ENCODE peak calls at places on chromosomes 7 and 10, in seven cellular contexts. One of them, this sample, is unnamed. For H3K9me3, the result is how much of the 10 kb centered on the place peaks cover.

GRCh38 chr7:134448359-134449229 is 10.3 kb downstream of the AKR1B1 start:
- DNase-seq in K562: peak
- DNase-seq in spleen: no peak
- DNase-seq in SK-N-SH: no peak
- DNase-seq in endothelial cell of umbilical vein: peak
- DNase-seq in breast epithelium: no peak
- DNase-seq in GM12878: no peak
- DNase-seq in this sample: no peak

GRCh38 chr10:125152646-125153368 is 7.6 kb downstream of the CTBP2 start:
- DNase-seq in breast epithelium: no peak
- DNase-seq in endothelial cell of umbilical vein: peak
- DNase-seq in SK-N-SH: no peak
- DNase-seq in K562: no peak
- DNase-seq in GM12878: no peak
- DNase-seq in spleen: no peak
- DNase-seq in this sample: peak

GRCh38 chr10:34252111-34252510 is 563.0 kb downstream of the PARD3 start:
- DNase-seq in endothelial cell of umbilical vein: no peak
- DNase-seq in GM12878: no peak
- DNase-seq in K562: no peak
- DNase-seq in SK-N-SH: no peak
- DNase-seq in spleen: no peak
- DNase-seq in breast epithelium: no peak
- DNase-seq in this sample: no peak

GRCh38 chr10:96833220-96834001 is 1.3 kb downstream of the LCOR start:
- DNase-seq in K562: no peak
- DNase-seq in GM12878: no peak
- DNase-seq in SK-N-SH: peak
- DNase-seq in endothelial cell of umbilical vein: peak
- DNase-seq in spleen: no peak
- DNase-seq in breast epithelium: no peak
- DNase-seq in this sample: peak

GRCh38 chr7:156106107-156106426 is 293.8 kb upstream of the SHH start:
- DNase-seq in spleen: no peak
- DNase-seq in GM12878: no peak
- DNase-seq in K562: no peak
- DNase-seq in SK-N-SH: no peak
- DNase-seq in breast epithelium: no peak
- DNase-seq in endothelial cell of umbilical vein: no peak
- DNase-seq in this sample: no peak

GRCh38 chr10:35379226-35380137 is 43.2 kb downstream of the CCNY start:
- DNase-seq in breast epithelium: no peak
- DNase-seq in endothelial cell of umbilical vein: peak
- DNase-seq in spleen: peak
- DNase-seq in SK-N-SH: no peak
- DNase-seq in GM12878: peak
- DNase-seq in K562: peak
- DNase-seq in this sample: no peak

GRCh38 chr10:85408388-85408787 is 958.2 kb downstream of the GRID1 start:
- DNase-seq in breast epithelium: no peak
- DNase-seq in spleen: no peak
- DNase-seq in GM12878: no peak
- DNase-seq in SK-N-SH: no peak
- DNase-seq in endothelial cell of umbilical vein: no peak
- DNase-seq in K562: no peak
- DNase-seq in this sample: no peak

GRCh38 chr10:113113241-113113640 is 163.2 kb downstream of the TCF7L2 start:
- DNase-seq in endothelial cell of umbilical vein: no peak
- DNase-seq in breast epithelium: no peak
- DNase-seq in spleen: no peak
- DNase-seq in K562: no peak
- DNase-seq in SK-N-SH: no peak
- DNase-seq in GM12878: no peak
- DNase-seq in this sample: no peak

GRCh38 chr7:134071355-134072331 is 55.5 kb upstream of the LRGUK start:
- DNase-seq in breast epithelium: no peak
- DNase-seq in SK-N-SH: no peak
- DNase-seq in spleen: no peak
- DNase-seq in endothelial cell of umbilical vein: no peak
- DNase-seq in K562: no peak
- DNase-seq in GM12878: peak
- DNase-seq in this sample: no peak

GRCh38 chr7:51700593-51701215 is 384.1 kb upstream of the COBL start:
- DNase-seq in SK-N-SH: no peak
- DNase-seq in breast epithelium: no peak
- DNase-seq in K562: no peak
- DNase-seq in endothelial cell of umbilical vein: no peak
- DNase-seq in GM12878: no peak
- DNase-seq in spleen: no peak
- DNase-seq in this sample: no peak

GRCh38 chr10:11468126-11468742 is 143.2 kb downstream of the USP6NL start:
- DNase-seq in spleen: no peak
- DNase-seq in GM12878: no peak
- DNase-seq in breast epithelium: no peak
- DNase-seq in K562: no peak
- DNase-seq in endothelial cell of umbilical vein: peak
- DNase-seq in SK-N-SH: no peak
- DNase-seq in this sample: no peak

GRCh38 chr7:132932321-132933075 is 149.4 kb downstream of the CHCHD3 start:
- DNase-seq in K562: no peak
- DNase-seq in endothelial cell of umbilical vein: no peak
- DNase-seq in breast epithelium: no peak
- DNase-seq in SK-N-SH: no peak
- DNase-seq in spleen: no peak
- DNase-seq in GM12878: no peak
- DNase-seq in this sample: no peak

GRCh38 chr7:157480651-157481050 is 143.8 kb downstream of the DNAJB6 start:
- DNase-seq in SK-N-SH: no peak
- DNase-seq in breast epithelium: no peak
- DNase-seq in endothelial cell of umbilical vein: no peak
- DNase-seq in GM12878: no peak
- DNase-seq in spleen: peak
- DNase-seq in K562: no peak
- DNase-seq in this sample: no peak

GRCh38 chr7:150479023-150479716 is 28.7 kb downstream of the GIMAP8 start:
- DNase-seq in breast epithelium: no peak
- DNase-seq in endothelial cell of umbilical vein: no peak
- DNase-seq in GM12878: no peak
- DNase-seq in spleen: no peak
- DNase-seq in K562: no peak
- DNase-seq in SK-N-SH: no peak
- DNase-seq in this sample: no peak

GRCh38 chr7:64877714-64878610 is 25.1 kb upstream of the ZNF273 start:
- DNase-seq in GM12878: no peak
- DNase-seq in breast epithelium: no peak
- DNase-seq in endothelial cell of umbilical vein: no peak
- DNase-seq in SK-N-SH: peak
- DNase-seq in spleen: no peak
- DNase-seq in K562: no peak
- DNase-seq in this sample: no peak

DNA sequence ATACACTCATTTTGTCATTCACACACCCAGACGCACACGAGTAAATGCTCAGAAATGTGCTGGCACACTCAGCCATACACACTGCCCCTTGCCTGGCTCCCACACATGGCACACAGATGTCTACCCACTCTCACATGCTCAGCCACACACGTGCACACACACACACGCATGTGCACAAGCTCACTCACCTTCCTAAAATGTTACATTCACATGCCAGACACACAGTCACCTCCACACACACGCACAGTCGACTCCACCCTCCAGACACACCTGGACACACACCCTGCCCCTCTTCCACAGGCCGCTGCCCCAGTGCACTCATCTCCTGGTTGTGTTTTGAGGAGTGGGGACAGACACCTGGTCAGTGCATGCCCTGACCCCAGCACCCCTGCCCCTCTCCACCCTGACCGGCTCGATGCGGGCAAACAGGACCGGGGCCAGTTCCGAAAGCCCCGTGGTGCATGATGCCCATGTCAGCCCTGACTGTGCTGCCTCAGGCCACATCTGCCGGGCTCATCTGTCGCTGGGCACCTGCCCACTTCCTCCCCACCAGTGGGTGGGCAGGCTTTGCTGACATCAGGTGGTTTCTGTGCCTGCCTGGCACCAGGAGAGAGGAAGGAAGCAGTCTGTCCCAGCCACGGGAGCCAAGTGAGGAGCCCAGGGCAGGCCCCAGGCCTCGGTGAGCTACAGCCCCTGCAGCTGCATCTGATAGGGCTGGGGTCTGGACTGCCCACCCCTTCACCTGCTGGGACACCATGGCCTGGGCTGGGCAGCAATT is 84.9 kb upstream of the ZNF716 start:
- DNase-seq in spleen: no peak
- DNase-seq in GM12878: no peak
- DNase-seq in K562: no peak
- DNase-seq in breast epithelium: no peak
- DNase-seq in SK-N-SH: no peak
- DNase-seq in endothelial cell of umbilical vein: no peak
- DNase-seq in this sample: no peak
- H3K9me3 ChIP-seq in spleen: under half
- H3K9me3 ChIP-seq in GM12878: under half
- H3K9me3 ChIP-seq in K562: under half
- H3K9me3 ChIP-seq in breast epithelium: under half
- H3K9me3 ChIP-seq in SK-N-SH: under half
- H3K9me3 ChIP-seq in endothelial cell of umbilical vein: under half
- H3K9me3 ChIP-seq in this sample: under half

DNA sequence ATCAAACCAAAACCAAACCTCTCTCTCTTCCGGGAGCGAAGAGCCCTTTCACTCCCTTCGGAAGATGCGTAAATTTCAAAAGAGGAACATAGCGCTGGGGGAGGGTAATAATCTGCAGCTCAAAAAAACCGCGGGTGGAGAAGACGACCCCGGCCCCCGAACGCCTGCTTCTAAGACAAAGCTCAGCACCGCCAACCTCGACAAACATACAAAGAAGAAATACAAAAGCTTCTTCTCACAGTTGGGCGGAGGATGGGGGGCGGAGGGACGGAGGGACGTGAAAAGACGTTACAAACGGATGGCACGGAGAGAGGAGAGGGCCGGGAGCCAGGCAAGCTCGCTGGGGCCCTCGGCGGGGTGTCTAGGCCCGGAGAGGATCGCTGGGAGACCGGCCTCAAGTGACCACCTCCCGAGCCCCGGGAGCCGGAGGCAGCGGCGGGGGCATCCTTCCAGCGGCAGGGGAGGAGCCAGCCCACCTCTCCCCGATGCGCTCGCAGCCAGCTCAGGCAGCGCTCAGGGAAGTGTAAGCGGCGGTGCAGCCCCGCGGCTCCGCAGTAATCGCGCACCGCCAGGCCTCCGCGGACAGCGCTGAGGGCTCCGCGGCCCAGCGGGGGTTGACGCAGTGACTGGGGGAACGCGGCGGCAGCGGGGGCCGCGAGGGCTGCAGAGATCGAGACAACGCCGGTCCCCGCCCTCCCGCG is 794 bp downstream of the MKRN1 start:
- DNase-seq in SK-N-SH: peak
- DNase-seq in breast epithelium: peak
- DNase-seq in K562: no peak
- DNase-seq in spleen: no peak
- DNase-seq in GM12878: no peak
- DNase-seq in endothelial cell of umbilical vein: peak
- DNase-seq in this sample: peak
- H3K27ac ChIP-seq in SK-N-SH: peak
- H3K27ac ChIP-seq in breast epithelium: peak
- H3K27ac ChIP-seq in K562: peak
- H3K27ac ChIP-seq in spleen: peak
- H3K27ac ChIP-seq in GM12878: peak
- H3K27ac ChIP-seq in endothelial cell of umbilical vein: peak
- H3K27ac ChIP-seq in this sample: peak

DNA sequence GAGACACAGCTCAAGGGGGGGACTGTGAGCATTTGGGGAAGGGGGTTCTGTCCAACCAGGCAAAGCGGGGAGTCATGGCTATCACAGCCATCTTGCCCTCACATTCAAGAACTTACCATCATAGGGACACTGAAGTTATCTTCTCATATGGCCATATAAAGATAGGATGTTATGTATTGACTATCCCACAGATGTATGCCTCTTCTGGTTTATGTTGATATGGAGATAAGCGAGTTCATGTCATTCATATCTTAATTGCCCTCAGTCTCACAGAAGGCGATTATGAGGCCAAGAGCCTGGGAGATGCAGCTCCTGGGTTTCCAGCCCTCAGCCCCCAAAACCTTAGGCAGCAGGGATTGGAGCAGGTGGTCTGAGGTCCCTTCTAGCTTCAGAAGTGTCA is 8.5 kb upstream of the ANKRD61 start:
- DNase-seq in endothelial cell of umbilical vein: no peak
- DNase-seq in GM12878: no peak
- DNase-seq in breast epithelium: no peak
- DNase-seq in K562: no peak
- DNase-seq in spleen: no peak
- DNase-seq in SK-N-SH: peak
- DNase-seq in this sample: no peak
- TF ChIP-seq POLR2AphosphoS5 in endothelial cell of umbilical vein: no peak
- TF ChIP-seq POLR2AphosphoS5 in GM12878: no peak
- TF ChIP-seq POLR2AphosphoS5 in breast epithelium: no peak
- TF ChIP-seq POLR2AphosphoS5 in K562: peak
- TF ChIP-seq POLR2AphosphoS5 in spleen: no peak
- TF ChIP-seq POLR2AphosphoS5 in SK-N-SH: peak
- TF ChIP-seq POLR2AphosphoS5 in this sample: no peak

GRCh38 chr10:108454224-108454623 is 1289.7 kb upstream of the SORCS1 start:
- DNase-seq in endothelial cell of umbilical vein: no peak
- DNase-seq in GM12878: no peak
- DNase-seq in breast epithelium: no peak
- DNase-seq in K562: no peak
- DNase-seq in spleen: no peak
- DNase-seq in SK-N-SH: no peak
- DNase-seq in this sample: no peak

GRCh38 chr10:108453166-108453565 is 1288.7 kb upstream of the SORCS1 start:
- DNase-seq in endothelial cell of umbilical vein: no peak
- DNase-seq in breast epithelium: no peak
- DNase-seq in SK-N-SH: no peak
- DNase-seq in GM12878: no peak
- DNase-seq in K562: no peak
- DNase-seq in spleen: no peak
- DNase-seq in this sample: no peak

GRCh38 chr10:108452483-108453060 is 1288.1 kb upstream of the SORCS1 start:
- DNase-seq in GM12878: no peak
- DNase-seq in K562: no peak
- DNase-seq in SK-N-SH: no peak
- DNase-seq in spleen: no peak
- DNase-seq in breast epithelium: no peak
- DNase-seq in endothelial cell of umbilical vein: no peak
- DNase-seq in this sample: no peak

GRCh38 chr10:108450280-108450679 is 1285.8 kb upstream of the SORCS1 start:
- DNase-seq in endothelial cell of umbilical vein: no peak
- DNase-seq in GM12878: no peak
- DNase-seq in spleen: no peak
- DNase-seq in K562: no peak
- DNase-seq in breast epithelium: no peak
- DNase-seq in SK-N-SH: no peak
- DNase-seq in this sample: no peak

DNA sequence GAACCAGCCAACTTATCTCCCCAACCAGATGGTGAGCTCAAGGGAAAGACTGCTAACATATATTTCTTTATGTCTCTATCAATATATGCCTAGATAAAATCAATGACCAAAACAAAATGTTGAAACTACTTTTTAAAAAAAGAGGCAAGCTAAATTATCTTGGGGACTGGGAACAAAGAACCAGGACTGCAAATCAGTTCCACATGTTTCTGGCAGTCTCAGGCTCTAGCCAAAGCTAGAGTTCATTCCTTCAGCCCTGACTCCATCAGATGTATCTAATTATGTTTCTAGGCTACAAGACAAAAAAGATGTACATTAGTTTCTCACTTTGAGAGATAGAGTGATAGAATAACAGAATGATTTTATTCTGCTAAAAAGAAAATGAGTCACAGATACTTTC is 1290.3 kb upstream of the SORCS1 start:
- DNase-seq in SK-N-SH: peak
- DNase-seq in endothelial cell of umbilical vein: no peak
- DNase-seq in breast epithelium: no peak
- DNase-seq in spleen: no peak
- DNase-seq in K562: no peak
- DNase-seq in GM12878: no peak
- DNase-seq in this sample: no peak
- H3K9me3 ChIP-seq in SK-N-SH: under half
- H3K9me3 ChIP-seq in endothelial cell of umbilical vein: under half
- H3K9me3 ChIP-seq in breast epithelium: under half
- H3K9me3 ChIP-seq in spleen: under half
- H3K9me3 ChIP-seq in K562: under half
- H3K9me3 ChIP-seq in GM12878: under half
- H3K9me3 ChIP-seq in this sample: under half